ENCODE peak calls at places on chromosome 18, in five cellular contexts. One of them, this sample, is unnamed.

GRCh38 chr18:58856881-58857280 is 7.8 kb upstream of the ZNF532 start:
- DNase-seq in left ventricle myocardium inferior: no peak
- DNase-seq in GM12865: no peak
- DNase-seq in astrocyte of the spinal cord: no peak
- DNase-seq in AG10803: peak
- DNase-seq in this sample: no peak

GRCh38 chr18:10205136-10205535 is 249.3 kb upstream of the APCDD1 start:
- DNase-seq in astrocyte of the spinal cord: peak
- DNase-seq in GM12865: no peak
- DNase-seq in left ventricle myocardium inferior: no peak
- DNase-seq in AG10803: peak
- DNase-seq in this sample: no peak

GRCh38 chr18:657311-657997 is at the start of gene TYMS:
- DNase-seq in AG10803: peak
- DNase-seq in left ventricle myocardium inferior: peak
- DNase-seq in GM12865: peak
- DNase-seq in astrocyte of the spinal cord: peak
- DNase-seq in this sample: no peak

GRCh38 chr18:23141022-23141999 is 6.0 kb downstream of the CABLES1 start:
- DNase-seq in left ventricle myocardium inferior: peak
- DNase-seq in astrocyte of the spinal cord: peak
- DNase-seq in GM12865: no peak
- DNase-seq in AG10803: peak
- DNase-seq in this sample: no peak

GRCh38 chr18:76764296-76764901 is 58.0 kb upstream of the ZNF236 start:
- DNase-seq in astrocyte of the spinal cord: no peak
- DNase-seq in left ventricle myocardium inferior: no peak
- DNase-seq in GM12865: peak
- DNase-seq in AG10803: no peak
- DNase-seq in this sample: no peak

GRCh38 chr18:47283476-47283875 is 32.0 kb upstream of the SKOR2 start:
- DNase-seq in GM12865: peak
- DNase-seq in astrocyte of the spinal cord: peak
- DNase-seq in left ventricle myocardium inferior: no peak
- DNase-seq in AG10803: peak
- DNase-seq in this sample: no peak

GRCh38 chr18:8778824-8779223 is 73.5 kb downstream of the MTCL1 start:
- DNase-seq in left ventricle myocardium inferior: no peak
- DNase-seq in astrocyte of the spinal cord: no peak
- DNase-seq in GM12865: no peak
- DNase-seq in AG10803: no peak
- DNase-seq in this sample: no peak

GRCh38 chr18:58535340-58536186 is 93.3 kb downstream of the ALPK2 start:
- DNase-seq in left ventricle myocardium inferior: no peak
- DNase-seq in AG10803: no peak
- DNase-seq in astrocyte of the spinal cord: no peak
- DNase-seq in GM12865: peak
- DNase-seq in this sample: no peak

GRCh38 chr18:50715919-50716318 is 103.9 kb downstream of the MRO start:
- DNase-seq in left ventricle myocardium inferior: no peak
- DNase-seq in GM12865: no peak
- DNase-seq in astrocyte of the spinal cord: no peak
- DNase-seq in AG10803: no peak
- DNase-seq in this sample: no peak

GRCh38 chr18:434410-434809 is 66.1 kb downstream of the COLEC12 start:
- DNase-seq in GM12865: no peak
- DNase-seq in astrocyte of the spinal cord: no peak
- DNase-seq in left ventricle myocardium inferior: no peak
- DNase-seq in AG10803: peak
- DNase-seq in this sample: no peak

GRCh38 chr18:44744206-44745180 is 63.8 kb downstream of the SETBP1 start:
- DNase-seq in left ventricle myocardium inferior: peak
- DNase-seq in AG10803: no peak
- DNase-seq in GM12865: no peak
- DNase-seq in astrocyte of the spinal cord: no peak
- DNase-seq in this sample: no peak

GRCh38 chr18:73283788-73284187 is 416.0 kb upstream of the NETO1 start:
- DNase-seq in AG10803: peak
- DNase-seq in left ventricle myocardium inferior: no peak
- DNase-seq in astrocyte of the spinal cord: peak
- DNase-seq in GM12865: no peak
- DNase-seq in this sample: no peak

GRCh38 chr18:10727477-10727876 is 201.7 kb downstream of the NAPG start:
- DNase-seq in astrocyte of the spinal cord: no peak
- DNase-seq in AG10803: peak
- DNase-seq in GM12865: no peak
- DNase-seq in left ventricle myocardium inferior: no peak
- DNase-seq in this sample: no peak

GRCh38 chr18:55382277-55382805 is 205.7 kb downstream of the TCF4 start:
- DNase-seq in left ventricle myocardium inferior: no peak
- DNase-seq in astrocyte of the spinal cord: no peak
- DNase-seq in AG10803: no peak
- DNase-seq in GM12865: no peak
- DNase-seq in this sample: no peak

GRCh38 chr18:66344227-66344626 is 259.7 kb downstream of the CDH19 start:
- DNase-seq in GM12865: no peak
- DNase-seq in left ventricle myocardium inferior: no peak
- DNase-seq in astrocyte of the spinal cord: no peak
- DNase-seq in AG10803: no peak
- DNase-seq in this sample: no peak

GRCh38 chr18:46283895-46284295 is 179.7 kb downstream of the HAUS1 start:
- DNase-seq in GM12865: no peak
- DNase-seq in astrocyte of the spinal cord: no peak
- DNase-seq in left ventricle myocardium inferior: no peak
- DNase-seq in AG10803: no peak
- DNase-seq in this sample: no peak

GRCh38 chr18:944440-944839 is 39.8 kb downstream of the ADCYAP1 start:
- DNase-seq in left ventricle myocardium inferior: no peak
- DNase-seq in GM12865: no peak
- DNase-seq in AG10803: peak
- DNase-seq in astrocyte of the spinal cord: peak
- DNase-seq in this sample: no peak

GRCh38 chr18:67525328-67526110 is 9.0 kb upstream of the DSEL start:
- DNase-seq in left ventricle myocardium inferior: peak
- DNase-seq in AG10803: peak
- DNase-seq in astrocyte of the spinal cord: peak
- DNase-seq in GM12865: no peak
- DNase-seq in this sample: peak

GRCh38 chr18:23498877-23499570 is 4.3 kb upstream of the RMC1 start:
- DNase-seq in astrocyte of the spinal cord: peak
- DNase-seq in left ventricle myocardium inferior: peak
- DNase-seq in AG10803: peak
- DNase-seq in GM12865: peak
- DNase-seq in this sample: peak

GRCh38 chr18:30072609-30073385 is 969.7 kb downstream of the DSC3 start:
- DNase-seq in astrocyte of the spinal cord: no peak
- DNase-seq in left ventricle myocardium inferior: no peak
- DNase-seq in GM12865: no peak
- DNase-seq in AG10803: no peak
- DNase-seq in this sample: no peak

GRCh38 chr18:48785686-48786470 is 164.9 kb downstream of the SMAD7 start:
- DNase-seq in astrocyte of the spinal cord: no peak
- DNase-seq in GM12865: no peak
- DNase-seq in AG10803: no peak
- DNase-seq in left ventricle myocardium inferior: peak
- DNase-seq in this sample: no peak

GRCh38 chr18:45245036-45245638 is 370.1 kb upstream of the SLC14A2 start:
- DNase-seq in GM12865: no peak
- DNase-seq in AG10803: peak
- DNase-seq in astrocyte of the spinal cord: peak
- DNase-seq in left ventricle myocardium inferior: no peak
- DNase-seq in this sample: no peak

GRCh38 chr18:55054591-55054990 is 95.3 kb upstream of the CCDC68 start:
- DNase-seq in astrocyte of the spinal cord: no peak
- DNase-seq in AG10803: peak
- DNase-seq in left ventricle myocardium inferior: no peak
- DNase-seq in GM12865: no peak
- DNase-seq in this sample: no peak

GRCh38 chr18:37584952-37585695 is 19.5 kb upstream of the CELF4 start:
- DNase-seq in left ventricle myocardium inferior: no peak
- DNase-seq in GM12865: no peak
- DNase-seq in astrocyte of the spinal cord: no peak
- DNase-seq in AG10803: no peak
- DNase-seq in this sample: no peak

GRCh38 chr18:21314721-21315120 is 72.7 kb downstream of the GREB1L start:
- DNase-seq in AG10803: no peak
- DNase-seq in GM12865: no peak
- DNase-seq in astrocyte of the spinal cord: no peak
- DNase-seq in left ventricle myocardium inferior: no peak
- DNase-seq in this sample: no peak

DNA sequence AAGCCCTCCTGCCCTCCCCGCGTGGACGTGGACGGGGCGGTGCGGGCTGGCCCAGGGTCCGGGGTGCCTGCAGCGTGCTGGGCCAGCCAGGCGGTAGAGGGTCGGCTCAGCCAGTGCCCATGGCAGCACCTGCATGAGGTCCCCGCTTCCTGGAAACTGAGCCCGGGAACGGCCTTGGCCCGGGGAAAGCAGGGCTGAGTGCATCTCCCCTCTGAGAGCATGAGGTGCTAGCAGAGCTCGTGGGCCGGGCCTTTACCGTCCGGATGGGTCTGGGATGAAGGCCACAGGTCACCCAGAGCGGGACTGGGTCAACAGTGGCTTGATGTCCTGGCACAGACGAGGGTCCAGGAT is 39.8 kb downstream of the TSHZ1 start:
- DNase-seq in AG10803: no peak
- DNase-seq in astrocyte of the spinal cord: no peak
- DNase-seq in GM12865: no peak
- DNase-seq in left ventricle myocardium inferior: no peak
- DNase-seq in this sample: no peak
- TF ChIP-seq CTCF in AG10803: no peak
- TF ChIP-seq CTCF in astrocyte of the spinal cord: no peak
- TF ChIP-seq CTCF in GM12865: no peak
- TF ChIP-seq CTCF in left ventricle myocardium inferior: no peak
- TF ChIP-seq CTCF in this sample: no peak

GRCh38 chr18:33804258-33804657 is 226.2 kb downstream of the ASXL3 start:
- DNase-seq in GM12865: no peak
- DNase-seq in left ventricle myocardium inferior: no peak
- DNase-seq in AG10803: peak
- DNase-seq in astrocyte of the spinal cord: peak
- DNase-seq in this sample: no peak

GRCh38 chr18:33805592-33805991 is 227.6 kb downstream of the ASXL3 start:
- DNase-seq in AG10803: no peak
- DNase-seq in astrocyte of the spinal cord: no peak
- DNase-seq in GM12865: no peak
- DNase-seq in left ventricle myocardium inferior: no peak
- DNase-seq in this sample: no peak

GRCh38 chr18:33802955-33803354 is 224.9 kb downstream of the ASXL3 start:
- DNase-seq in GM12865: peak
- DNase-seq in left ventricle myocardium inferior: no peak
- DNase-seq in astrocyte of the spinal cord: no peak
- DNase-seq in AG10803: no peak
- DNase-seq in this sample: no peak
- H3K4me3 ChIP-seq in GM12865: no peak
- H3K4me3 ChIP-seq in left ventricle myocardium inferior: no peak
- H3K4me3 ChIP-seq in astrocyte of the spinal cord: no peak
- H3K4me3 ChIP-seq in AG10803: no peak
- H3K4me3 ChIP-seq in this sample: no peak

DNA sequence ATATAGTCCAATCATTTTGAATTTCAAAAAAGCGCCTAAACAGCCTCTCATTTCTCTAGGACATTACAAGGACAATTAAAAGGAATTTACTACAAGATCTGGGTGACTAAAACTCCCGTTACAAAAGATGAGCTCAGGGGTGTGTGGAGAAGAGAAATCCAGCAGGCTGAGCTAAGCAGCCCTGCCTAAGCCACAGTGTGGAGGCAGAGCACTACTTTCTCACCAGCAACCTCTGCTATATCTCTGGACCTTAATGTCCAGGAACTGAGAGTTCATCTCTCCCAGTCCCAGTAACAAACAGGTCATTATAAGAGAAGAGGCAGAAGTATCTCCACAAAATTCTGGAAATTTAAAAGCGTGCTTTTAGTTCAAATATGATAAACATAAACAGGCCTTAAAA is 18.9 kb upstream of the ANKRD62 start:
- DNase-seq in astrocyte of the spinal cord: no peak
- DNase-seq in AG10803: no peak
- DNase-seq in left ventricle myocardium inferior: no peak
- DNase-seq in GM12865: no peak
- DNase-seq in this sample: no peak
- TF ChIP-seq CTCF in astrocyte of the spinal cord: peak
- TF ChIP-seq CTCF in AG10803: no peak
- TF ChIP-seq CTCF in left ventricle myocardium inferior: no peak
- TF ChIP-seq CTCF in GM12865: no peak
- TF ChIP-seq CTCF in this sample: no peak

DNA sequence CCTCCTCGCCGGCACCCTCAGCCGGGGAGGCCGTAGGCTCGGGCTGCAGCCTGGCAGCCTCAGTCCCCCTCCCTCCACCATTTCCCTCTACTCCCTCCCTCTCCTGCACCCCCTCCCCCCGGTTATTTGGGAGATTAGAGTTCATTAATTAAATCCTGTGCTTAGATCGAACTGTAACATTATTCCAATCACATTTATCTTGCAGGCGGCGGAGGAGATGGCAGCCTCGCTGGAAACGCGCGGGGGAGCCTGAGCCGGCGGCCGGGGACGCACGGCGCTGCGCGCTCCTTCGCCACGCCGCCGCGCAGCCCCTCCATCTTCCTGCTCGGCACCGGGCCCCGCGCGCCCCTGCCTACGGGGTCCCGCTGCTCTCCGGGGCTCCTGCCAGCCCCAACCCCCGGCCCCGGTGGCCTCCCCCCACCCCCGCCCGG is at the start of gene ST8SIA3:
- DNase-seq in GM12865: no peak
- DNase-seq in astrocyte of the spinal cord: no peak
- DNase-seq in AG10803: no peak
- DNase-seq in left ventricle myocardium inferior: no peak
- DNase-seq in this sample: no peak
- H3K4me3 ChIP-seq in GM12865: no peak
- H3K4me3 ChIP-seq in astrocyte of the spinal cord: no peak
- H3K4me3 ChIP-seq in AG10803: no peak
- H3K4me3 ChIP-seq in left ventricle myocardium inferior: peak
- H3K4me3 ChIP-seq in this sample: no peak